ENCODE peak calls at places on chromosomes 1 and 21, in eight cellular contexts. U is suprapubic skin, X is tibial nerve, T is uterus, E is heart left ventricle, W is ovary, N is Peyer's patch, B is prostate gland. H is an unnamed sample.

GRCh38 chr1:177091036-177091435 is 73.5 kb downstream of the ASTN1 start:
- DNase-seq in B (no peak), E (no peak), W (no peak), T (no peak), U (no peak), N (no peak), X (no peak), H (no peak)

GRCh38 chr21:41604583-41605041 is 96.7 kb upstream of the TMPRSS2 start:
- DNase-seq in X (no peak), U (no peak), E (no peak), N (no peak), B (no peak), W (no peak), T (no peak), H (no peak)

GRCh38 chr1:186838380-186839076 is 9.8 kb downstream of the PLA2G4A start:
- DNase-seq in E (no peak), N (no peak), T (no peak), B (no peak), W (no peak), X (no peak), U (no peak), H (no peak)

GRCh38 chr1:203607169-203607873 is 19.3 kb upstream of the ATP2B4 start:
- DNase-seq in N (peak), T (peak), U (no peak), B (no peak), W (peak), X (peak), E (peak), H (no peak)

GRCh38 chr1:30034105-30034626 is 689.2 kb downstream of the MATN1 start:
- DNase-seq in N (no peak), U (no peak), T (no peak), W (no peak), E (no peak), X (no peak), B (no peak), H (no peak)

GRCh38 chr1:117512728-117513321 is 93.0 kb upstream of the TENT5C start:
- DNase-seq in X (no peak), T (no peak), N (no peak), B (no peak), W (no peak), U (no peak), E (no peak), H (no peak)

GRCh38 chr1:236561976-236562375 is 38.2 kb downstream of the LGALS8 start:
- DNase-seq in T (no peak), E (no peak), X (no peak), B (no peak), N (no peak), W (no peak), U (no peak), H (no peak)

GRCh38 chr1:45375104-45376090 is 35.2 kb upstream of the MUTYH start:
- DNase-seq in U (no peak), T (no peak), N (no peak), B (no peak), W (no peak), X (no peak), E (no peak), H (no peak)

GRCh38 chr1:19333587-19334354 is 21.6 kb downstream of the SLC66A1 start:
- DNase-seq in E (no peak), U (no peak), X (no peak), T (no peak), B (no peak), N (no peak), W (no peak), H (no peak)

GRCh38 chr1:246724725-246725095 is 501 bp downstream of the SCCPDH start:
- DNase-seq in X (peak), U (no peak), B (no peak), T (no peak), E (no peak), W (no peak), N (no peak), H (no peak)

GRCh38 chr1:110035236-110035752 is 870 bp downstream of the STRIP1 start:
- DNase-seq in E (no peak), X (no peak), T (no peak), N (no peak), W (no peak), B (no peak), U (no peak), H (no peak)

GRCh38 chr1:20404466-20404865 is 81.5 kb downstream of the CAMK2N1 start:
- DNase-seq in N (peak), W (no peak), T (no peak), U (no peak), E (no peak), B (no peak), X (no peak), H (no peak)

GRCh38 chr1:109475261-109475660 is 8.4 kb upstream of the ATXN7L2 start:
- DNase-seq in E (no peak), T (no peak), B (no peak), W (no peak), X (no peak), N (no peak), U (no peak), H (peak)

GRCh38 chr1:36343651-36344394 is 20.4 kb upstream of the EVA1B start:
- DNase-seq in N (no peak), T (no peak), W (no peak), X (no peak), B (no peak), E (no peak), U (no peak), H (no peak)

GRCh38 chr21:37829043-37829442 is 87.2 kb downstream of the KCNJ6 start:
- DNase-seq in U (no peak), E (no peak), T (no peak), W (no peak), N (no peak), B (no peak), X (no peak), H (no peak)

GRCh38 chr21:29237110-29238051 is 61.3 kb upstream of the BACH1 start:
- DNase-seq in X (no peak), E (no peak), W (no peak), U (no peak), B (no peak), T (no peak), N (no peak), H (no peak)

GRCh38 chr1:118978914-118979701 is 9.0 kb downstream of the TBX15 start:
- DNase-seq in U (no peak), N (no peak), B (no peak), W (no peak), E (no peak), T (no peak), X (no peak), H (no peak)

GRCh38 chr21:42474043-42474831 is 21.8 kb downstream of the RSPH1 start:
- DNase-seq in B (peak), W (no peak), X (no peak), N (peak), E (no peak), U (no peak), T (no peak), H (no peak)

GRCh38 chr1:200231787-200232222 is 178.0 kb downstream of the ZNF281 start:
- DNase-seq in B (no peak), N (no peak), X (no peak), T (no peak), E (no peak), U (no peak), W (no peak), H (no peak)

GRCh38 chr1:27542463-27543273 is 52.7 kb upstream of the WASF2 start:
- DNase-seq in X (peak), W (peak), B (peak), N (no peak), T (peak), E (peak), U (no peak), H (no peak)

GRCh38 chr1:228148196-228148861 is 1.4 kb upstream of the GJC2 start:
- DNase-seq in X (no peak), N (no peak), E (no peak), U (peak), T (peak), W (peak), B (no peak), H (peak)

GRCh38 chr1:66242646-66243547 is 291.1 kb upstream of the SGIP1 start:
- DNase-seq in X (peak), B (peak), U (peak), T (peak), W (peak), N (peak), E (peak), H (peak)

GRCh38 chr1:66240491-66241484 is 293.2 kb upstream of the SGIP1 start:
- DNase-seq in E (no peak), N (no peak), X (no peak), U (no peak), T (no peak), B (no peak), W (no peak), H (no peak)

GRCh38 chr1:66243548-66244130 is 290.3 kb upstream of the SGIP1 start:
- DNase-seq in E (no peak), B (no peak), N (no peak), U (no peak), T (no peak), X (no peak), W (no peak), H (no peak)

GRCh38 chr1:66237722-66238479 is 296.1 kb upstream of the SGIP1 start:
- DNase-seq in T (no peak), B (peak), E (no peak), W (no peak), U (no peak), X (no peak), N (no peak), H (no peak)

DNA sequence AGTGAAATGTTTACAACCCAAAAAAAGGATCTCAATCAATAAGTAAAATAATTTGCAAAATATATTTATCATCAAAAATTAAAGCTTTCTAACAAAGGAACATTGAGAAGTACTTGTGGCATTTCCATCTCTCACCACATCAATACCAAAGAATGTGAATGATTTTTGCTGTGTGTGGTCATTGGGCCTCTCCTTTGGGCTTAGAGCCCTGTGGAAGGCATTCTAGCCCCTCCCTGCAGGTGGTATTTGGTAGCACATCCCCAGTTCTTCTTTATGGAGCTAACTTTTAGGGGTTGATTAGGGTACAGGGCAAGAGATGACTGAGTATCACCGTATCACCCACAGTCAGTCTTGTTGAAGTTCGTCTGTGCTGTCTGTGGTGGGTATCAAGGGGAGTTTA is 294.1 kb upstream of the SGIP1 start:
- DNase-seq in X (no peak), E (no peak), T (no peak), N (no peak), B (no peak), W (no peak), U (no peak), H (no peak)
- TF ChIP-seq CTCF in X (no peak), E (no peak), T (no peak), N (no peak), B (no peak), W (no peak), U (no peak), H (no peak)

GRCh38 chr1:220046052-220046930 is at the start of gene EPRS1:
- DNase-seq in T (peak), U (peak), W (peak), E (peak), X (peak), B (peak), N (peak), H (peak)
- TF ChIP-seq POLR2A in T (peak), U (no peak), W (peak), E (peak), X (peak), B (peak), N (peak), H (no peak)

GRCh38 chr1:157774412-157774811 is 2.5 kb downstream of the FCRL2 start:
- DNase-seq in U (no peak), X (no peak), W (no peak), T (no peak), N (no peak), B (no peak), E (no peak), H (no peak)

GRCh38 chr1:157766792-157767191 is 10.1 kb downstream of the FCRL2 start:
- DNase-seq in B (no peak), X (no peak), T (no peak), W (no peak), E (no peak), U (no peak), N (no peak), H (no peak)

GRCh38 chr1:157771666-157772425 is 5.1 kb downstream of the FCRL2 start:
- DNase-seq in E (no peak), U (no peak), T (no peak), B (no peak), W (no peak), X (no peak), N (no peak), H (no peak)

GRCh38 chr1:157773723-157774350 is 3.1 kb downstream of the FCRL2 start:
- DNase-seq in T (no peak), X (no peak), W (no peak), N (peak), B (no peak), E (no peak), U (no peak), H (no peak)

DNA sequence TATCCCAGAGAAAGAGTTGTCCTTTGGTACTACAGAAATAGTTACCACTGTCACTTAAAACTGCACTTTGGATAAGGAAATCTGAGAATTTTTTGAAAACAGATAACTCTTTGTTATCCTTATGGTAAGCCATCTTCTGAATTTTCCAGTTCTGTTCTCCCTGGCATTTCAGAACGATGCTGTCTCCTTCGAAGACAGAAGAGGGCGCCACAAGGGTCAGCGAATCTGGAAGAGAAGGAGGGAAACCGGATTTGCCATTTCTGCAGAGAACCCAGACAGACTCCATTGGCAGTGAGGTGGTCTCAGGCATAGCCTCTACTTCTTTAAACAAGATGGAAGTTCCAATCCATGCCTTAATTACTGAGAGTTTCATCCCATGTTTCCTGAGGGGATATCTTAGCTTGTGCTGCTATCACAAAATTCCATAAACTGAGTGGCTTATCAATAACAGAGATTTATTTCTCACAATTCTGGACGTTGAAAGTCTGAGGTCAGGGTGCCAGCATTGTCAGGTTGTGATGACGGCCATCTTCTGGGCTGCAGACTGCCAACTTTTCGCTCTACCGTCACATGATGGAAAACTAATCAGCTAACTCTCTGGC is 6.4 kb downstream of the FCRL2 start:
- DNase-seq in U (no peak), N (no peak), T (no peak), B (no peak), X (no peak), E (no peak), W (no peak), H (no peak)
- TF ChIP-seq CTCF in U (no peak), N (peak), T (no peak), B (no peak), X (no peak), E (no peak), W (no peak), H (no peak)

GRCh38 chr1:43452789-43453441 is 816 bp downstream of the HYI start:
- DNase-seq in E (peak), W (peak), B (peak), U (no peak), N (peak), X (peak), T (peak), H (peak)
- TF ChIP-seq POLR2A in E (no peak), W (no peak), B (no peak), U (no peak), N (no peak), X (no peak), T (no peak), H (no peak)

H was measured in lower leg skin.